ENCODE peak calls at places on chromosome 21, in nine cellular contexts. P is astrocyte; H is naive thymus-derived CD4-positive, alpha-beta T cell; C is neuronal stem cell; I is suprapubic skin; M is WERI-Rb-1; G is left ventricle myocardium inferior; J is substantia nigra; F is gastrocnemius medialis. E is an unnamed sample.

GRCh38 chr21:15751037-15751436 is 21.3 kb downstream of the USP25 start:
- DNase-seq in P (no peak), H (no peak), C (no peak), I (no peak), M (no peak), G (no peak), J (no peak), F (no peak), E (no peak)

GRCh38 chr21:27643326-27643725 is 676.4 kb upstream of the ADAMTS5 start:
- DNase-seq in P (no peak), H (no peak), C (no peak), I (no peak), M (no peak), G (no peak), J (no peak), F (no peak), E (no peak)

GRCh38 chr21:39444406-39445145 is 1.0 kb downstream of the LCA5L start:
- DNase-seq in P (peak), H (no peak), C (no peak), I (no peak), M (peak), G (no peak), J (no peak), F (no peak), E (no peak)

GRCh38 chr21:19541612-19542011 is 1138.0 kb upstream of the TMPRSS15 start:
- DNase-seq in P (no peak), H (no peak), C (no peak), I (no peak), M (no peak), G (no peak), J (no peak), F (no peak), E (no peak)

GRCh38 chr21:39523930-39524329 is 72.2 kb downstream of the SH3BGR start:
- DNase-seq in P (no peak), H (no peak), C (no peak), I (no peak), M (no peak), G (no peak), J (no peak), F (no peak), E (no peak)

GRCh38 chr21:17732306-17732705 is 86.8 kb downstream of the C21orf91 start:
- DNase-seq in P (peak), H (no peak), C (no peak), I (no peak), M (no peak), G (no peak), J (no peak), F (no peak), E (no peak)

GRCh38 chr21:25039461-25040380 is 567.6 kb downstream of the MRPL39 start:
- DNase-seq in P (peak), H (no peak), C (peak), I (no peak), M (no peak), G (no peak), J (no peak), F (no peak), E (no peak)

GRCh38 chr21:45074818-45075605 is 632 bp downstream of the ADARB1 start:
- DNase-seq in P (peak), H (no peak), C (peak), I (no peak), M (peak), G (no peak), J (no peak), F (no peak), E (no peak)

GRCh38 chr21:31514598-31514997 is 144.9 kb upstream of the SOD1 start:
- DNase-seq in P (peak), H (no peak), C (peak), I (no peak), M (no peak), G (no peak), J (peak), F (no peak), E (no peak)

GRCh38 chr21:23374155-23374554 is 2233.1 kb downstream of the MRPL39 start:
- DNase-seq in P (no peak), H (no peak), C (no peak), I (no peak), M (no peak), G (no peak), J (no peak), F (no peak), E (no peak)

GRCh38 chr21:45513003-45513706 is 29.1 kb downstream of the SLC19A1 start:
- DNase-seq in P (no peak), H (no peak), C (no peak), I (peak), M (no peak), G (peak), J (no peak), F (no peak), E (no peak)

GRCh38 chr21:46151989-46152938 is 3.1 kb downstream of the FTCD start:
- DNase-seq in P (no peak), H (no peak), C (no peak), I (peak), M (peak), G (no peak), J (no peak), F (peak), E (peak)

GRCh38 chr21:38504056-38504455 is 5.8 kb upstream of the ERG start:
- DNase-seq in P (no peak), H (no peak), C (no peak), I (no peak), M (no peak), G (no peak), J (no peak), F (no peak), E (no peak)

GRCh38 chr21:32143222-32143939 is 135.5 kb downstream of the MIS18A start:
- DNase-seq in P (peak), H (no peak), C (peak), I (peak), M (no peak), G (peak), J (no peak), F (peak), E (peak)

GRCh38 chr21:17527240-17527639 is 14.4 kb downstream of the CXADR start:
- DNase-seq in P (peak), H (no peak), C (no peak), I (no peak), M (no peak), G (no peak), J (no peak), F (no peak), E (no peak)

GRCh38 chr21:45618846-45619485 is 24.6 kb upstream of the PCBP3 start:
- DNase-seq in P (no peak), H (no peak), C (no peak), I (peak), M (no peak), G (no peak), J (no peak), F (no peak), E (no peak)

DNA sequence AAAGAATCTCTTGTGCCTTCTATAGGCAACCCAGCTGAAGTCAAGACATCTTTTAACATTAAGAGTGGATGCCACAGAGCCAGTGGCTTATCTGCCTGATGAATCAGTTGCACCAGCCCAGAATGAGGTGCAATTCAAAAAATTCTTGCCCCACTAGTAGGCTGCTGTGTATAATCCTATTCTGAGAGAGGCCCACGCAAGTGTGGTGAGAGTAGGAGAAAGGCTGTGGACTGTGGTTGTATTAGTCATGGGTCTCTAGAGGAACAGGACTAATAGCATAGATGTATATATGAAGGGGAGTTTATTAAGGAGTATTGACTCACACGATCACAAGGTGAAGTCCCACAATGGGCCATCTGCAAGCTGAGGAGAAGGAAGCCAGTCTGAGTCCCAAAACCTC is 216.4 kb downstream of the LTN1 start:
- DNase-seq in P (peak), H (no peak), C (no peak), I (no peak), M (no peak), G (no peak), J (no peak), F (no peak), E (no peak)
- H3K27ac ChIP-seq in P (no peak), H (no peak), C (no peak), I (no peak), M (no peak), G (no peak), J (no peak), F (no peak), E (no peak)

DNA sequence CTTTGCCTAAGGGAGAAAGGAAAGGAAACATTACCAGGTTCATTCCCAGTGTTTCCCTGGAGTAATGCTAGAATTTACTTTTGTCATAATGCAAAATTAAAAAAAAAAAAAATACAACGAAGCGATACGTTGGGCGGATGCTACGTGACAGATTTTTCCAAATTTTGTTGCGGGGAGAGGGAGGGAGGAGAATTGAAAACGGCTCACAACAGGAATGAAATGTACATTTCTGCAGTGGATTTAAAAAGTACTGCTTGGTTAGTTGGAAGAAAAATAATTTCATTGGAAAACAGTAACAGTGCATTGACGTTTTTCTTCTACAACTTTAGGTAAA is 157.5 kb downstream of the RUNX1 start:
- DNase-seq in P (no peak), H (no peak), C (no peak), I (no peak), M (no peak), G (no peak), J (no peak), F (no peak), E (no peak)
- H3K27ac ChIP-seq in P (peak), H (peak), C (no peak), I (peak), M (no peak), G (no peak), J (no peak), F (no peak), E (no peak)

DNA sequence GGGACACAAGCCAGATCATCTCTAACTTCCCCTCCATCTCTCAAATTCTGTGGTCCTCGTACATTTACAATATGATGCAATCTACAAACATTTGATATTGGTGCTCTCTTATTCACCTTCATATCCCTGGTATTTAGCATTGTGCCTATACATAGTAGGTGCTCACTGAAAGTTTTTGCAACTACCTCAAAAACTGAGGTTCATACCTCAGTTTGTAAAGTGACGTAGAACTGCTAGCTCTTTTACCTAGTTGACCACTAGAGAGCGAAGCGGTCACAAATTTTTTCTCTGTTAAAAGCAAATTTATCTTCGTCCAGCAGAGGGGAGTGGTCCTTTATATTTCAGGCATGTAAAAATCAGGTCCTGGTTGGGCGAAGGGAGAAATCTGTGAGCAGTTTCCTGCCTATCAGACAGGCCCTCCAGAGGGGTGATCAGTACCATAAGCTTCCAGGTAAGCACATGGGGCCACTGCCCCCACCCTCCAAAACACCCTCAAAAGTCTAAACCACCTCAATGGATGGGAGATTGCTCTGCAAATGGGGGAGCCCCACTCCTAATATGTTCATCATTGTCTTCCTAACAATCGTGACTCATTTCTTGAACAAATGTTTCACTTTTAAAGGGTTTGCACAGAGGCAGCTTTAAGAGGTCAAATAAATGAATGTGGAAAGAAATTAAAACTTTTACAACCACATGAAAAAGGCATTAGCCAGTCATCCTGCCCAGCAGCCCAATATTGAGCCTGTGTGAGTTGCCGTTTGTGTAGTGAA is 10.6 kb upstream of the HLCS start:
- DNase-seq in P (peak), H (no peak), C (peak), I (no peak), M (peak), G (no peak), J (no peak), F (no peak), E (no peak)
- H3K27ac ChIP-seq in P (no peak), H (no peak), C (no peak), I (peak), M (peak), G (no peak), J (no peak), F (peak), E (no peak)

GRCh38 chr21:43767498-43767979 is 8.6 kb downstream of the CSTB start:
- DNase-seq in P (no peak), H (no peak), C (no peak), I (no peak), M (no peak), G (no peak), J (no peak), F (no peak), E (no peak)
- H3K27ac ChIP-seq in P (peak), H (no peak), C (peak), I (peak), M (peak), G (no peak), J (no peak), F (no peak), E (no peak)

DNA sequence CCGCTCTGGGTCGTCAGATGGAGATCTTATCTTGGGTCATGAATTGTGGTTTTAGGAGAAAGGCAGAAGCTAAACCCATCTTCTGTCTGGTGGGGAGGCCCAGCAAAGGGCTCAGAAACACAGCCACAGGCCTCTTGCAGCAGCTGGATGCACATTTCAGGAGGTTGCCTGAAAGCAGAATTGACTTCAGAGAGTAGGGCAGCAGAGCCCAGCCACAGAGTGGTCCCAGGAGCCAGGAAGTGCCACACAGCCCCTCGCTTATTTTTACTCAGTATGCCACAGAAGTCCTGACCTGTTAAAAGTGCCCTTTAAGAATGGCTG is 8.3 kb upstream of the RIPK4 start:
- DNase-seq in P (no peak), H (no peak), C (no peak), I (no peak), M (no peak), G (no peak), J (no peak), F (no peak), E (no peak)
- H3K27ac ChIP-seq in P (no peak), H (no peak), C (no peak), I (no peak), M (no peak), G (no peak), J (no peak), F (no peak), E (no peak)

GRCh38 chr21:43717166-43717853 is 1.6 kb upstream of the PDXK start:
- DNase-seq in P (no peak), H (no peak), C (no peak), I (no peak), M (no peak), G (no peak), J (no peak), F (no peak), E (no peak)

GRCh38 chr21:43718872-43719747 is at the start of gene PDXK:
- DNase-seq in P (peak), H (peak), C (peak), I (no peak), M (peak), G (peak), J (peak), F (peak), E (peak)

GRCh38 chr21:43716376-43717165 is 2.4 kb upstream of the PDXK start:
- DNase-seq in P (peak), H (no peak), C (no peak), I (no peak), M (no peak), G (no peak), J (no peak), F (no peak), E (no peak)

GRCh38 chr21:43719748-43720538 is 1.0 kb downstream of the PDXK start:
- DNase-seq in P (no peak), H (no peak), C (no peak), I (no peak), M (no peak), G (no peak), J (no peak), F (no peak), E (no peak)

DNA sequence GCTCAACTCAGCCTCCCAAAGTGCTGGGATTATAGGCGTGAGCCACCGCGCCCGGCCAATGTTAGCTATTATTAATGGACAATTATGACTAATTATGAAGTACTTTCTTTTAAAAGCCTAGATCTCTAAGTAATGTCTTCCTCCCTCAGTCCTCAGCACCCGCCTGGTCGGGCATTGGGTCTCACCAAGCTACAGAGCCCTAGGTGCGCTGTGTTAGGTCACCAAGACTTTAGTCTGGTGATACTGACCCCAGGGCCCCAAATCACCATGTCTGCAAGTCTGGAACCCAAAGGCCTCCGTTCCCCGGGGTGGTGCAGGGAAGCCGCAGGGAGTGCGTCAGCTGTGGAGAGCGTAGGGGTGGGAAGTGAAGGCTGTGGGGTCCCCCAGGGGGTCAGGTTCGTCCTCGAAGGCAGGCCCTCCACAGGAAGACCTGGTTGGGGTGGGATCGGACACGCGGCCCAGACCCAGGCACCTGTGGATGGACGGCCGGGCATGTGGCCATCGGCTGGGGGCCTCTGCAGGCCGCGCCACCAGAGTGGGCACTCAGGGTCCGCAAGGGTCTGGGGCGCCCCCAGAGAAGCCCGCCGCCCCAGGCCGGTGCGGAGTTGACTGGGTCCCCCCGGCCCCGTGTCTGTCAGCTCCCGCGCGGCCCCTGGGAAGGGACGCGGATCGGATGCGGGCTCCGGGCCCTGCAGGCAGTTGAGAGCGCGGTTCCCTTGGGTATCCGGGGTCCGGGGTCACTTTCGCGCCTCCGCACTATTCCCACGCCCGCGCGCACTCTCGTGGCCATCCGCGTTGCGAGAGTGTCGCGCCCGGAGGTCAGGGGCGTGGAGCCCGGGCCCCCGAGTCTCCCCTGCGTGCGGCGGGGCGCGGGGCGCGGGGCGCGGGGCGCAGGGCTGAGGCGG is 710 bp upstream of the PDXK start:
- DNase-seq in P (no peak), H (no peak), C (no peak), I (no peak), M (no peak), G (no peak), J (no peak), F (no peak), E (no peak)
- H3K27ac ChIP-seq in P (peak), H (peak), C (no peak), I (peak), M (peak), G (peak), J (peak), F (peak), E (peak)